ENCODE peak calls at places on chromosomes 5 and 9, in ten cellular contexts. R, O, D, S, N, I, Q, V, U and Y are unnamed samples.

GRCh38 chr5:37717613-37718431 is 122.0 kb downstream of the GDNF start:
- DNase-seq in O (no peak), Q (peak; percentile 85), D (peak; percentile 80), V (no peak), N (no peak), I (no peak), U (peak; percentile 95), S (peak; percentile 26), R (peak; percentile 88), Y (no peak)

GRCh38 chr9:136756836-136757235 is 1.2 kb downstream of the LCN8 start:
- DNase-seq in U (no peak), N (no peak), R (no peak), I (no peak), S (no peak), V (no peak), D (no peak), O (no peak), Q (no peak), Y (no peak)

GRCh38 chr5:134245101-134245604 is 19.3 kb upstream of the PPP2CA start:
- DNase-seq in I (no peak), O (no peak), N (no peak), V (no peak), S (no peak), D (no peak), Q (no peak), R (no peak), U (peak; percentile 86), Y (peak; percentile 52)

GRCh38 chr5:69525490-69525889 is 32.9 kb downstream of the OCLN start:
- DNase-seq in S (no peak), I (no peak), U (no peak), R (no peak), Q (no peak), D (no peak), O (no peak), V (no peak), N (no peak), Y (no peak)

GRCh38 chr5:16808936-16809815 is 126.9 kb downstream of the MYO10 start:
- DNase-seq in O (no peak), I (peak; percentile 69), U (peak; percentile 10), Q (no peak), R (no peak), D (no peak), N (no peak), S (no peak), V (no peak), Y (no peak)

GRCh38 chr9:129109952-129110739 is 447 bp downstream of the CRAT start:
- DNase-seq in V (no peak), I (no peak), S (no peak), R (no peak), U (peak; percentile 18), Q (no peak), O (no peak), D (peak; percentile 32), N (no peak), Y (peak; percentile 49)

GRCh38 chr5:149044453-149045117 is 18.3 kb downstream of the SH3TC2 start:
- DNase-seq in S (no peak), V (no peak), O (no peak), Q (no peak), D (no peak), N (no peak), I (no peak), R (no peak), U (no peak), Y (no peak)

GRCh38 chr9:38652486-38652885 is 32.1 kb upstream of the ANKRD18A start:
- DNase-seq in U (no peak), R (no peak), Q (no peak), I (no peak), S (no peak), N (peak; percentile 54), V (no peak), D (no peak), O (no peak), Y (no peak)

GRCh38 chr9:87342743-87343142 is 154.9 kb upstream of the DAPK1 start:
- DNase-seq in S (no peak), N (no peak), R (no peak), Q (no peak), U (no peak), V (no peak), O (no peak), D (no peak), I (no peak), Y (no peak)

GRCh38 chr5:111830333-111830732 is 73.3 kb upstream of the NREP start:
- DNase-seq in N (no peak), V (no peak), I (no peak), O (no peak), S (no peak), Q (no peak), U (no peak), R (no peak), D (no peak), Y (no peak)

GRCh38 chr5:8842906-8843590 is 702.8 kb downstream of the SEMA5A start:
- DNase-seq in V (no peak), U (no peak), I (no peak), D (no peak), O (no peak), Q (no peak), N (no peak), R (no peak), S (peak; percentile 27), Y (no peak)

GRCh38 chr5:109836280-109836679 is 146.6 kb downstream of the MAN2A1 start:
- DNase-seq in I (no peak), N (no peak), Q (no peak), R (no peak), O (no peak), V (no peak), S (no peak), D (no peak), U (no peak), Y (peak; percentile 59)

GRCh38 chr9:98331536-98332259 is 76.2 kb upstream of the TBC1D2 start:
- DNase-seq in Q (no peak), N (peak; percentile 42), R (no peak), O (no peak), D (no peak), U (no peak), S (no peak), I (no peak), V (no peak), Y (no peak)

GRCh38 chr9:98334796-98335195 is 79.3 kb upstream of the TBC1D2 start:
- DNase-seq in I (no peak), R (no peak), N (no peak), O (peak; percentile 7), S (no peak), V (no peak), D (no peak), U (no peak), Q (no peak), Y (no peak)

GRCh38 chr9:98330831-98331230 is 75.4 kb upstream of the TBC1D2 start:
- DNase-seq in U (no peak), Q (no peak), O (no peak), S (no peak), N (no peak), D (no peak), I (no peak), R (no peak), V (no peak), Y (no peak)

GRCh38 chr9:98333703-98334582 is 78.5 kb upstream of the TBC1D2 start:
- DNase-seq in O (no peak), N (peak; percentile 1), I (no peak), D (no peak), S (no peak), V (no peak), R (no peak), Q (no peak), U (no peak), Y (no peak)

DNA sequence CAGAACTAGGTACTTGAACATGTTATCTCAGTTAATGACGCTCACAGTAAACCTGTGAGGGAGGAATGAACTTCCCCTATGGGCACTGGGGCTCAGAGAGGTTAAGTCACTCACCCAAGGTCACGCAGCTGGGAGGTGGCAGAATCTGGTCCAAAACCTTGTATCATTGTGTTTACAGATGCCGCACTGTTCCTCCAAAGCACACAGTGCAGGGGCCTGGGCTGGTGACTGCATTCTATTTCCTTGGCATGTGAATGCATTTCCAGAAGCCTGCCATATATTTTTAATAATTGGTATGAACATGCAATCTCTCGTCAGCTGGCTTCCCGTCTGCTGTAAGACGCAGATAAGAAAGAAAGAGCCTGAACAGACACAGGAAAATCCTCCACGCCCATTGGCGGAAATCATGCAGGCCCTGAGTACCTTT is 77.0 kb upstream of the TBC1D2 start:
- DNase-seq in S (no peak), N (no peak), D (no peak), V (no peak), O (no peak), U (no peak), R (no peak), I (no peak), Q (no peak), Y (no peak)
- TF ChIP-seq POLR2AphosphoS5 in S (no peak), N (no peak), D (no peak), V (no peak), O (no peak), U (no peak), R (no peak), I (no peak), Q (no peak), Y (no peak)

GRCh38 chr9:127838375-127839078 is 15.9 kb downstream of the ENG start:
- DNase-seq in Q (no peak), O (peak; percentile 87), N (peak; percentile 95), D (peak; percentile 46), R (peak; percentile 44), S (no peak), U (no peak), I (peak; percentile 78), V (no peak), Y (no peak)
- H3K4me1 ChIP-seq in Q (no peaks in the 10 kb centered on the region), O (peaks cover 98% of the 10 kb centered on the region), N (peaks cover 57% of the 10 kb centered on the region), D (peaks cover 6% of the 10 kb centered on the region), R (peaks cover 21% of the 10 kb centered on the region), S (peaks cover 34% of the 10 kb centered on the region), U (peaks cover 50% of the 10 kb centered on the region), I (peaks cover 53% of the 10 kb centered on the region), V (no peaks in the 10 kb centered on the region), Y (no peaks in the 10 kb centered on the region)

GRCh38 chr5:140347382-140347781 is 979 bp upstream of the HBEGF start:
- DNase-seq in S (no peak), R (no peak), Q (no peak), D (no peak), U (no peak), V (no peak), O (peak; percentile 14), N (no peak), I (no peak), Y (no peak)
- H3K4me3 ChIP-seq in S (no peak overlapping the region), R (no peak overlapping the region), Q (no peak overlapping the region), D (no peak overlapping the region), U (peak overlapping the region; percentile 62), V (no peak overlapping the region), O (no peak overlapping the region), N (no peak overlapping the region), I (peak overlapping the region; percentile 80), Y (peak overlapping the region; percentile 76)

DNA sequence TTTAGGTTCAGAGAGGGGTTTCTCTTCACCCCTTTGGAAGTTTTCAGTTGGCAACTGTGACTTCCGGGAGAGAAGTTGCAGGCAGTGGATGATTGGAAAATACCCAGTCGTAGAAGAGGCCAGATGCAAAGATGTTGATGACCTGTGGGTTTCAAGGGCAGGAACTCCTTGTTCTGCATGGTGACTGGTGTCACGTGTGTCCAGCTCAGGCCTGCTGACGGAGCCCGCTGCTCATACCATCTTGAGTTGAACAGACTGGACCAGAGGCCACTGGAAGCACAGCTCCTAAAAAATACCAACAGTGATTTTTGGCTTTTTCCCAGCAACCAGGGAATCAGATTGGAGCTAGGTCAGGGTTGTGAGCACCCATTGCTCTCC is 243.9 kb upstream of the KLF4 start:
- DNase-seq in O (no peak), S (no peak), I (peak; percentile 85), V (no peak), U (no peak), R (peak; percentile 56), Q (no peak), N (no peak), D (peak; percentile 28), Y (no peak)
- TF ChIP-seq POLR2AphosphoS5 in O (peak; percentile 60), S (no peak), I (peak; percentile 74), V (no peak), U (no peak), R (peak; percentile 47), Q (no peak), N (no peak), D (peak; percentile 11), Y (no peak)

GRCh38 chr9:131712151-131712716 is 27.6 kb downstream of the RAPGEF1 start:
- DNase-seq in S (no peak), I (no peak), R (no peak), O (no peak), Q (no peak), U (no peak), N (no peak), V (no peak), D (no peak), Y (peak; percentile 34)
- H3K4me1 ChIP-seq in S (peaks cover 18% of the 10 kb centered on the region), I (peaks cover 67% of the 10 kb centered on the region), R (peaks cover 54% of the 10 kb centered on the region), O (peaks cover 80% of the 10 kb centered on the region), Q (no peaks in the 10 kb centered on the region), U (peaks cover 64% of the 10 kb centered on the region), N (peaks cover 89% of the 10 kb centered on the region), V (peaks cover 5% of the 10 kb centered on the region), D (peaks cover 9% of the 10 kb centered on the region), Y (peaks cover 27% of the 10 kb centered on the region)